ENCODE peak calls at places on chromosomes 2 and 18, in ten cellular contexts. N is mesendoderm; X is cardiac muscle cell; C is CD4-positive, alpha-beta memory T cell; B is psoas muscle; Y is ovary; P is spleen; H is transverse colon; G is tibial artery; T is GM23248. V is an unnamed sample.
A peak's percentile ranks its signal among the peaks of the same experiment; 100 is the strongest.

GRCh38 chr2:39584283-39584972 is 81.3 kb upstream of the TMEM178A start:
- DNase-seq in N (no peak), X (peak; percentile 75), C (no peak), B (no peak), Y (no peak), P (no peak), H (no peak), G (no peak), T (peak; percentile 86), V (no peak)

GRCh38 chr2:219290381-219291171 is 11.4 kb downstream of the DNAJB2 start:
- DNase-seq in N (no peak), X (no peak), C (no peak), B (peak; percentile 46), Y (no peak), P (no peak), H (no peak), G (no peak), T (no peak), V (no peak)

GRCh38 chr2:132478669-132479068 is 62.1 kb downstream of the GPR39 start:
- DNase-seq in N (no peak), X (no peak), C (no peak), B (no peak), Y (no peak), P (no peak), H (no peak), G (no peak), T (no peak), V (no peak)

GRCh38 chr18:58578321-58578720 is 50.6 kb downstream of the ALPK2 start:
- DNase-seq in N (no peak), X (peak; percentile 30), C (no peak), B (no peak), Y (no peak), P (no peak), H (no peak), G (no peak), T (peak; percentile 41), V (no peak)

GRCh38 chr2:152363933-152364332 is 29.0 kb downstream of the FMNL2 start:
- DNase-seq in N (no peak), X (no peak), C (no peak), B (no peak), Y (no peak), P (no peak), H (no peak), G (no peak), T (no peak), V (no peak)

GRCh38 chr18:4960578-4960977 is 236.5 kb downstream of the AKAIN1 start:
- DNase-seq in N (no peak), X (no peak), C (no peak), B (no peak), Y (no peak), P (no peak), H (no peak), G (no peak), T (no peak), V (no peak)

GRCh38 chr2:177666408-177666807 is 273.8 kb downstream of the AGPS start:
- DNase-seq in N (no peak), X (peak; percentile 60), C (no peak), B (no peak), Y (no peak), P (no peak), H (no peak), G (no peak), T (peak; percentile 2), V (no peak)

GRCh38 chr2:128520340-128520739 is 201.7 kb upstream of the HS6ST1 start:
- DNase-seq in N (no peak), X (no peak), C (no peak), B (no peak), Y (no peak), P (no peak), H (no peak), G (no peak), T (peak; percentile 26), V (no peak)

GRCh38 chr2:70396589-70396988 is 94.7 kb upstream of the FAM136A start:
- DNase-seq in N (no peak), X (no peak), C (no peak), B (no peak), Y (no peak), P (no peak), H (no peak), G (no peak), T (peak; percentile 24), V (no peak)

GRCh38 chr2:26175716-26176615 is 3.1 kb downstream of the GAREM2 start:
- DNase-seq in N (no peak), X (no peak), C (no peak), B (no peak), Y (no peak), P (no peak), H (no peak), G (no peak), T (no peak), V (no peak)

GRCh38 chr2:128690431-128690830 is 371.8 kb upstream of the HS6ST1 start:
- DNase-seq in N (no peak), X (no peak), C (no peak), B (no peak), Y (no peak), P (no peak), H (no peak), G (no peak), T (no peak), V (no peak)

GRCh38 chr2:130810490-130810889 is 26.2 kb upstream of the ARHGEF4 start:
- DNase-seq in N (no peak), X (no peak), C (no peak), B (no peak), Y (no peak), P (peak; percentile 36), H (no peak), G (no peak), T (no peak), V (no peak)

DNA sequence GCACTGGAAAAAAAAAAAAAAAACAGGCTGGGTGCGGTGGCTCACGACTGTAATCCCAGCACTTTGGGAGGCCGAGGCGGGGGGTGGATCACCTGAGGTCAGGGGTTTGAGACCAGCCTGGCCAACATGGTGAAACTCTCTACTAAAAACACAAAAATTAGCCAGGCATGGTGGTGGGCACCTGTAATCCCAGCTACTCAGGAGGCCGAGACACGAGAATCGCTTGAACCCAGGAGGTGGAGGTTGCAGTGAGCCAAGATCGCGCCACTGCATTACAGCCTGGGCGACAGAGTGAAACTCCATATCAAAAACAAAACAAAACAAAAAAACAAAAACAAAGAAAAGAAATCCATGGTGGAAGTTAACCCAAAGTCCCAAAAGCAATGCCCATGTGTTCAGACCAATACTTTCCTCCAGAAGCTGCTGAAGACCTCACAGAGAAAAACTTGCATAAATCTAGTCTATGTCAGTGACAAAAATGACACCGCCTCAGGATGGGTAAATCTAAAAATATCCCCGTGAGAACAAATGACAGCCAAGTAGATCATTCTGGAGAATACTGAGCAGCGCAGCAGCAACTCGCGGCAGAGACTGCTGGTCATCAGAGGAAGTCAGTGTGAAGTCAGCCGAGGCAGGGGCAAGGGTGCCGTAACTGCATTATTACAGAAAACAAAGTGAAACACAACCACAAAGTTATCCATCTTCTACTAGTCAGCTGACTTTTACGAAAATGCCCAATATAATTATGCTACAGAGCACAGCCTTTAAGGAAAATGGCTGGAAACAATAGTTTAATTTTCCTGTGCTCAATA is 41.0 kb downstream of the LPIN2 start:
- DNase-seq in N (no peak), X (no peak), C (peak; percentile 72), B (peak; percentile 68), Y (no peak), P (peak; percentile 93), H (peak; percentile 59), G (peak; percentile 66), T (peak; percentile 75), V (no peak)
- H3K4me1 ChIP-seq in N (no peaks in the 10 kb centered on the region), X (peaks cover 52% of the 10 kb centered on the region), C (peaks cover 100% of the 10 kb centered on the region), B (peaks cover 3% of the 10 kb centered on the region), Y (peaks cover 17% of the 10 kb centered on the region), P (peaks cover 99% of the 10 kb centered on the region), H (peaks cover 38% of the 10 kb centered on the region), G (peaks cover 19% of the 10 kb centered on the region), T (peaks cover 7% of the 10 kb centered on the region), V (peaks cover 6% of the 10 kb centered on the region)

GRCh38 chr2:176075476-176075875 is 8.3 kb downstream of the EVX2 start:
- DNase-seq in N (peak; percentile 80), X (no peak), C (no peak), B (no peak), Y (no peak), P (no peak), H (no peak), G (no peak), T (no peak), V (no peak)

GRCh38 chr2:176071330-176072291 is 12.2 kb downstream of the EVX2 start:
- DNase-seq in N (no peak), X (no peak), C (no peak), B (no peak), Y (no peak), P (no peak), H (no peak), G (no peak), T (no peak), V (no peak)

GRCh38 chr2:176074919-176075425 is 8.8 kb downstream of the EVX2 start:
- DNase-seq in N (no peak), X (no peak), C (no peak), B (no peak), Y (no peak), P (no peak), H (no peak), G (no peak), T (no peak), V (no peak)

GRCh38 chr2:176072951-176073904 is 10.5 kb downstream of the EVX2 start:
- DNase-seq in N (no peak), X (no peak), C (no peak), B (no peak), Y (no peak), P (no peak), H (no peak), G (no peak), T (no peak), V (peak; percentile 42)

GRCh38 chr2:176072292-176072669 is 11.5 kb downstream of the EVX2 start:
- DNase-seq in N (no peak), X (no peak), C (no peak), B (no peak), Y (no peak), P (no peak), H (no peak), G (no peak), T (no peak), V (no peak)
- H3K4me3 ChIP-seq in N (no peak overlapping the region), X (no peak overlapping the region), C (no peak overlapping the region), B (no peak overlapping the region), Y (no peak overlapping the region), P (no peak overlapping the region), H (no peak overlapping the region), G (no peak overlapping the region), T (no peak overlapping the region), V (no peak overlapping the region)

DNA sequence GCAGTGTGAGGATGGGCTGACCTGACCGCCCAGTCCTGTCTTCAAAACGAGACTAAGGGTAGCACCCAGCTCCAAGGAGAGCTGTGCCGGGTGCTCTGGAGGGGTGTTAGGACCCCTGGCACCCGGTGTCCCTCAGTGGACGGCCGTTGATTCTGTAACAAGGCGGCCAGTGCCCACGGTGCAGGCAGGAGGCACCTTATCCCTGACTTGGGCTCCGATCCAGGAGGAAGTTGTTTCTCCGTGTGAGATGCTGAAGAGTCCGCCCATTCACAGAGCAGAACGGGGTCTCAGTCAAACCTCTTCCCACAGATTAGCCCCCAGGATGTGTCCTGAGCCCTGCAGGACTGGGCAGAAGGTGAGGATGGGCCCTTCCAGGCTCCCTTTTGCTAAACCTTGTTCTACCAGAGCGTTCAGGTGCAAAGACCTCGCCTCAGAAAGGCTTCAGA is 123.0 kb downstream of the NFATC1 start:
- DNase-seq in N (no peak), X (no peak), C (no peak), B (no peak), Y (no peak), P (peak; percentile 63), H (no peak), G (no peak), T (no peak), V (no peak)
- H3K27me3 ChIP-seq in N (no peaks in the 10 kb centered on the region), X (no peaks in the 10 kb centered on the region), C (no peaks in the 10 kb centered on the region), B (no peaks in the 10 kb centered on the region), Y (no peaks in the 10 kb centered on the region), P (no peaks in the 10 kb centered on the region), H (no peaks in the 10 kb centered on the region), G (no peaks in the 10 kb centered on the region), T (no peaks in the 10 kb centered on the region), V (no peaks in the 10 kb centered on the region)

GRCh38 chr2:205834776-205835175 is 152.5 kb downstream of the NRP2 start:
- DNase-seq in N (no peak), X (peak; percentile 75), C (no peak), B (no peak), Y (peak; percentile 37), P (no peak), H (no peak), G (no peak), T (no peak), V (no peak)
- H3K4me1 ChIP-seq in N (peaks cover 2% of the 10 kb centered on the region), X (no peaks in the 10 kb centered on the region), C (no peaks in the 10 kb centered on the region), B (no peaks in the 10 kb centered on the region), Y (peaks cover 10% of the 10 kb centered on the region), P (no peaks in the 10 kb centered on the region), H (no peaks in the 10 kb centered on the region), G (no peaks in the 10 kb centered on the region), T (no peaks in the 10 kb centered on the region), V (no peaks in the 10 kb centered on the region)

V was measured in HAP-1.